ENCODE peak calls at places on chromosome 5, in four cellular contexts. R, U, C and O are unnamed samples.
A peak's percentile ranks its signal among the peaks of the same experiment; 100 is the strongest.

GRCh38 chr5:109743770-109744212 is 54.1 kb downstream of the MAN2A1 start:
- DNase-seq in R (no peak), U (no peak), C (peak; percentile 94), O (no peak)

GRCh38 chr5:72066658-72067057 is 40.6 kb upstream of the MAP1B start:
- DNase-seq in C (peak; percentile 88), U (no peak), R (no peak), O (no peak)

GRCh38 chr5:1466631-1467265 is 21.5 kb upstream of the SLC6A3 start:
- DNase-seq in U (no peak), R (no peak), C (no peak), O (no peak)

GRCh38 chr5:958701-959571 is 49.7 kb upstream of the NKD2 start:
- DNase-seq in U (peak; percentile 30), C (no peak), R (no peak), O (no peak)

GRCh38 chr5:11222169-11222568 is 461.1 kb upstream of the DAP start:
- DNase-seq in C (no peak), R (no peak), U (no peak), O (no peak)

GRCh38 chr5:110785356-110785755 is 46.5 kb downstream of the SLC25A46 start:
- DNase-seq in U (no peak), C (peak; percentile 35), R (no peak), O (no peak)

GRCh38 chr5:60960591-60960990 is 15.6 kb downstream of the NDUFAF2 start:
- DNase-seq in C (no peak), R (no peak), U (no peak), O (no peak)

GRCh38 chr5:123659006-123659405 is 147.0 kb downstream of the CSNK1G3 start:
- DNase-seq in R (no peak), C (no peak), U (no peak), O (no peak)

GRCh38 chr5:73896117-73896516 is 270.1 kb downstream of the ARHGEF28 start:
- DNase-seq in R (no peak), U (no peak), C (no peak), O (no peak)

GRCh38 chr5:100706796-100707195 is 171.6 kb downstream of the FAM174A start:
- DNase-seq in R (no peak), C (no peak), U (no peak), O (no peak)

GRCh38 chr5:147169399-147169798 is 65.4 kb upstream of the STK32A start:
- DNase-seq in C (no peak), U (no peak), R (no peak), O (no peak)

GRCh38 chr5:36298546-36298945 is 3.2 kb downstream of the RANBP3L start:
- DNase-seq in C (no peak), U (no peak), R (no peak), O (no peak)

GRCh38 chr5:172915514-172915913 is 43.7 kb upstream of the RPL26L1 start:
- DNase-seq in C (no peak), R (no peak), U (no peak), O (no peak)

GRCh38 chr5:69230181-69230580 is 4.5 kb upstream of the CDK7 start:
- DNase-seq in U (no peak), C (no peak), R (no peak), O (no peak)

GRCh38 chr5:34538026-34538672 is 118.0 kb upstream of the RAI14 start:
- DNase-seq in U (no peak), C (no peak), R (no peak), O (no peak)

GRCh38 chr5:136901-137300 is 44.9 kb downstream of the PLEKHG4B start:
- DNase-seq in U (no peak), R (no peak), C (no peak), O (no peak)

GRCh38 chr5:107808671-107809137 is 138.0 kb upstream of the EFNA5 start:
- DNase-seq in R (peak; percentile 85), U (peak; percentile 11), C (no peak), O (peak; percentile 84)

GRCh38 chr5:133353741-133354140 is 258.6 kb downstream of the FSTL4 start:
- DNase-seq in C (no peak), R (peak; percentile 28), U (no peak), O (peak; percentile 75)

GRCh38 chr5:151383011-151383410 is 35.7 kb upstream of the SLC36A2 start:
- DNase-seq in U (no peak), R (no peak), C (no peak), O (peak; percentile 5)

GRCh38 chr5:59275537-59276276 is 617.8 kb downstream of the PDE4D start:
- DNase-seq in R (peak; percentile 23), U (no peak), C (peak; percentile 26), O (peak; percentile 36)

GRCh38 chr5:33975846-33976245 is 8.6 kb downstream of the SLC45A2 start:
- DNase-seq in R (no peak), U (no peak), C (no peak), O (no peak)

GRCh38 chr5:151682751-151683331 is 3.9 kb downstream of the SPARC start:
- DNase-seq in C (no peak), U (no peak), R (no peak), O (no peak)

GRCh38 chr5:157860898-157861894 is 2.3 kb upstream of the CLINT1 start:
- DNase-seq in U (no peak), C (no peak), R (no peak), O (no peak)

GRCh38 chr5:97923997-97924396 is 741.0 kb upstream of the RIOK2 start:
- DNase-seq in R (no peak), C (no peak), U (no peak), O (no peak)

GRCh38 chr5:61402244-61402823 is 70.3 kb downstream of the ZSWIM6 start:
- DNase-seq in R (no peak), C (no peak), U (no peak), O (no peak)

GRCh38 chr5:164335837-164336236 is 830.4 kb downstream of the MAT2B start:
- DNase-seq in R (no peak), U (no peak), C (peak; percentile 61), O (no peak)

GRCh38 chr5:120788481-120788880 is 324.4 kb downstream of the PRR16 start:
- DNase-seq in C (no peak), R (no peak), U (no peak), O (no peak)

GRCh38 chr5:126066795-126067321 is 356.4 kb upstream of the GRAMD2B start:
- DNase-seq in C (no peak), R (no peak), U (no peak), O (no peak)

GRCh38 chr5:171520300-171521170 is 101.1 kb downstream of the FGF18 start:
- DNase-seq in C (no peak), R (peak; percentile 81), U (no peak), O (peak; percentile 66)

GRCh38 chr5:156393980-156394379 is 67.0 kb downstream of the SGCD start:
- DNase-seq in U (no peak), C (no peak), R (no peak), O (no peak)

GRCh38 chr5:160237571-160238093 is 8.3 kb downstream of the FABP6 start:
- DNase-seq in U (no peak), C (no peak), R (peak; percentile 56), O (no peak)

GRCh38 chr5:176391999-176392398 is 3.4 kb downstream of the HIGD2A start:
- DNase-seq in U (no peak), C (no peak), R (no peak), O (no peak)

GRCh38 chr5:103562084-103562452 is 521 bp downstream of the NUDT12 start:
- DNase-seq in U (no peak), R (no peak), C (no peak), O (peak; percentile 2)

GRCh38 chr5:110751902-110752762 is 13.3 kb downstream of the SLC25A46 start:
- DNase-seq in R (no peak), C (peak; percentile 19), U (no peak), O (no peak)

GRCh38 chr5:54520438-54520846 is 2.9 kb downstream of the SNX18 start:
- DNase-seq in R (no peak), C (no peak), U (no peak), O (peak; percentile 23)